ENCODE peak calls at places on chromosome 18, in ten cellular contexts. E is AG04450; V is HS-5; X is NCI-H1436 treated with DMSO at 0.1 percent for 48 hours; C is omental fat pad; J is EL; R is activated naive CD4-positive, alpha-beta T cell treated with Interleukin-2 at 50 U/mL for 16 hours; P is iris pigment epithelial cell; D is bronchial epithelial cell; Y is astrocyte of the spinal cord. K is an unnamed sample.

GRCh38 chr18:76565238-76566173 is 70.5 kb upstream of the ZNF516 start:
- DNase-seq in X (no peak), Y (peak), C (peak), E (peak), R (no peak), D (peak), P (peak), V (peak), J (peak), K (peak)

GRCh38 chr18:62107881-62108280 is 79.0 kb downstream of the PIGN start:
- DNase-seq in D (no peak), X (no peak), V (no peak), C (no peak), P (no peak), Y (no peak), R (no peak), E (no peak), J (no peak), K (no peak)

GRCh38 chr18:22710628-22711380 is 222.3 kb upstream of the RBBP8 start:
- DNase-seq in R (no peak), E (no peak), D (peak), V (no peak), C (peak), J (peak), P (peak), Y (peak), X (no peak), K (peak)

GRCh38 chr18:25310045-25310444 is 41.9 kb downstream of the ZNF521 start:
- DNase-seq in Y (peak), J (peak), E (no peak), D (peak), V (peak), P (peak), C (no peak), X (no peak), R (no peak), K (peak)

GRCh38 chr18:54961868-54962267 is 2.6 kb upstream of the CCDC68 start:
- DNase-seq in C (no peak), R (no peak), P (no peak), E (no peak), X (no peak), Y (no peak), J (no peak), V (no peak), D (no peak), K (no peak)

GRCh38 chr18:32669549-32670165 is 103.2 kb downstream of the KLHL14 start:
- DNase-seq in C (no peak), Y (no peak), J (no peak), D (no peak), V (no peak), P (no peak), R (no peak), X (no peak), E (no peak), K (no peak)

GRCh38 chr18:47063070-47063469 is 27.6 kb upstream of the ELOA2 start:
- DNase-seq in J (no peak), E (no peak), P (no peak), X (no peak), D (no peak), Y (no peak), V (no peak), R (no peak), C (no peak), K (no peak)

GRCh38 chr18:73924836-73925235 is 222.8 kb downstream of the FBXO15 start:
- DNase-seq in C (no peak), D (peak), J (no peak), Y (peak), R (no peak), E (peak), X (no peak), P (no peak), V (no peak), K (no peak)

GRCh38 chr18:26425148-26425531 is 123.2 kb downstream of the KCTD1 start:
- DNase-seq in J (peak), Y (no peak), P (peak), D (peak), R (no peak), C (no peak), V (no peak), X (no peak), E (no peak), K (no peak)

GRCh38 chr18:2903006-2903405 is 56.2 kb downstream of the EMILIN2 start:
- DNase-seq in C (no peak), P (peak), X (no peak), E (no peak), Y (peak), V (no peak), J (peak), D (peak), R (no peak), K (no peak)

GRCh38 chr18:12317664-12318333 is 9.8 kb downstream of the TUBB6 start:
- DNase-seq in J (peak), X (no peak), Y (peak), V (no peak), C (no peak), D (no peak), P (peak), E (no peak), R (no peak), K (peak)

GRCh38 chr18:61893971-61894750 is 1.4 kb upstream of the RNF152 start:
- DNase-seq in D (peak), E (no peak), Y (peak), X (peak), V (no peak), J (peak), P (peak), R (peak), C (no peak), K (peak)

GRCh38 chr18:58148954-58149471 is 105.0 kb downstream of the NEDD4L start:
- DNase-seq in C (no peak), D (no peak), X (no peak), E (no peak), Y (no peak), V (no peak), J (no peak), P (no peak), R (no peak), K (no peak)

GRCh38 chr18:49944681-49945080 is 131.3 kb upstream of the ACAA2 start:
- DNase-seq in C (no peak), E (no peak), X (no peak), V (no peak), J (peak), Y (no peak), P (peak), R (no peak), D (no peak), K (no peak)

GRCh38 chr18:37465922-37466321 is 99.7 kb downstream of the CELF4 start:
- DNase-seq in C (no peak), V (no peak), J (no peak), E (no peak), R (no peak), X (no peak), P (no peak), D (no peak), Y (no peak), K (no peak)

GRCh38 chr18:9362869-9363268 is 28.3 kb downstream of the TWSG1 start:
- DNase-seq in C (no peak), E (no peak), Y (no peak), J (peak), R (no peak), D (peak), X (no peak), V (no peak), P (no peak), K (no peak)

GRCh38 chr18:48996901-48997463 is 46.2 kb upstream of the SMAD7 start:
- DNase-seq in D (peak), P (peak), V (peak), C (no peak), E (no peak), R (no peak), Y (peak), X (no peak), J (peak), K (peak)

GRCh38 chr18:49020621-49021021 is 69.9 kb upstream of the SMAD7 start:
- DNase-seq in C (no peak), R (no peak), J (peak), Y (no peak), D (peak), P (no peak), X (no peak), E (no peak), V (no peak), K (peak)

GRCh38 chr18:41828137-41828536 is 126.9 kb upstream of the PIK3C3 start:
- DNase-seq in E (no peak), J (no peak), R (no peak), Y (no peak), C (no peak), V (no peak), X (no peak), P (no peak), D (peak), K (no peak)

GRCh38 chr18:47595816-47596501 is 334.5 kb downstream of the SMAD2 start:
- DNase-seq in D (peak), V (no peak), E (no peak), C (no peak), X (no peak), R (no peak), Y (no peak), P (no peak), J (peak), K (no peak)

GRCh38 chr18:35513181-35513932 is 15.6 kb upstream of the INO80C start:
- DNase-seq in X (no peak), D (peak), V (no peak), R (no peak), E (no peak), C (peak), P (peak), Y (peak), J (peak), K (peak)

GRCh38 chr18:37483221-37483971 is 82.2 kb downstream of the CELF4 start:
- DNase-seq in E (no peak), Y (peak), X (no peak), J (peak), C (no peak), D (peak), V (no peak), R (no peak), P (peak), K (peak)

GRCh38 chr18:48300463-48300961 is 108.7 kb downstream of the ZBTB7C start:
- DNase-seq in Y (no peak), C (no peak), V (no peak), J (peak), R (no peak), X (no peak), E (no peak), D (peak), P (no peak), K (no peak)

GRCh38 chr18:62018034-62018760 is 125.4 kb upstream of the RNF152 start:
- DNase-seq in C (no peak), X (no peak), V (no peak), P (no peak), D (no peak), Y (peak), J (no peak), R (no peak), E (peak), K (no peak)

GRCh38 chr18:12579775-12580174 is 78.1 kb downstream of the SPIRE1 start:
- DNase-seq in C (no peak), P (no peak), D (no peak), J (no peak), X (no peak), Y (no peak), E (no peak), V (no peak), R (no peak), K (no peak)

GRCh38 chr18:35324926-35325655 is 19.1 kb downstream of the ZNF24 start:
- DNase-seq in E (no peak), P (peak), D (no peak), Y (no peak), V (no peak), X (no peak), J (peak), R (no peak), C (no peak), K (no peak)

GRCh38 chr18:9735238-9735637 is 27.1 kb downstream of the RAB31 start:
- DNase-seq in R (no peak), X (no peak), P (no peak), J (no peak), V (no peak), D (no peak), C (no peak), Y (no peak), E (no peak), K (no peak)

GRCh38 chr18:58831610-58832009 is 33.1 kb upstream of the ZNF532 start:
- DNase-seq in R (no peak), D (peak), P (peak), E (no peak), Y (peak), V (peak), C (no peak), J (no peak), X (no peak), K (peak)

GRCh38 chr18:24130494-24130893 is 8.4 kb upstream of the CABYR start:
- DNase-seq in X (peak), Y (no peak), D (peak), J (no peak), E (no peak), P (no peak), C (no peak), R (no peak), V (no peak), K (no peak)

GRCh38 chr18:63261029-63261428 is 58.5 kb downstream of the BCL2 start:
- DNase-seq in P (no peak), C (no peak), R (no peak), E (no peak), V (no peak), Y (no peak), J (no peak), X (no peak), D (no peak), K (no peak)

GRCh38 chr18:76412818-76413565 is 82.0 kb downstream of the ZNF516 start:
- DNase-seq in Y (peak), E (no peak), V (no peak), J (peak), X (no peak), P (peak), R (no peak), C (no peak), D (no peak), K (no peak)

GRCh38 chr18:38790303-38790702 is 1224.7 kb upstream of the CELF4 start:
- DNase-seq in Y (no peak), J (no peak), D (peak), P (no peak), C (no peak), R (no peak), V (no peak), X (no peak), E (no peak), K (no peak)

GRCh38 chr18:56221195-56222065 is 417.0 kb downstream of the TXNL1 start:
- DNase-seq in P (no peak), V (no peak), E (no peak), D (no peak), R (no peak), C (no peak), X (no peak), Y (no peak), J (no peak), K (no peak)

GRCh38 chr18:30971338-30971956 is 71.1 kb downstream of the DSC3 start:
- DNase-seq in Y (peak), X (no peak), R (no peak), J (peak), C (no peak), V (no peak), P (peak), D (peak), E (no peak), K (no peak)

GRCh38 chr18:8207996-8208395 is 401.2 kb upstream of the RAB12 start:
- DNase-seq in P (no peak), E (no peak), J (no peak), C (no peak), X (no peak), R (no peak), D (no peak), V (no peak), Y (no peak), K (no peak)

GRCh38 chr18:38241736-38242135 is 676.1 kb upstream of the CELF4 start:
- DNase-seq in R (no peak), D (peak), P (peak), C (no peak), V (peak), Y (peak), X (no peak), E (no peak), J (no peak), K (peak)

GRCh38 chr18:35553300-35553699 is 28.2 kb upstream of the GALNT1 start:
- DNase-seq in V (no peak), Y (no peak), P (no peak), J (no peak), X (no peak), E (no peak), R (no peak), C (no peak), D (no peak), K (no peak)

GRCh38 chr18:69172046-69172445 is 228.6 kb upstream of the DOK6 start:
- DNase-seq in P (peak), X (no peak), J (no peak), C (no peak), R (no peak), Y (no peak), E (no peak), V (no peak), D (peak), K (no peak)

GRCh38 chr18:26103579-26103978 is 13.2 kb upstream of the SS18 start:
- DNase-seq in C (no peak), R (peak), D (peak), V (no peak), E (no peak), J (no peak), Y (no peak), X (no peak), P (no peak), K (no peak)

K was measured in brain microvascular endothelial cell.